ENCODE peak calls at places on chromosomes 2 and 18, in seven cellular contexts. U is effector memory CD8-positive, alpha-beta T cell; Q is Kasumi-1; R is progenitor cell of endocrine pancreas; T is HuH-7.5; Y is stimulated activated CD4-positive, alpha-beta T cell treated with anti-CD3 and anti-CD28 coated beads, Interleukin-15, amount 100 ng/mL, for 1 hour; O is stromal cell of bone marrow. G is an unnamed sample.

GRCh38 chr2:216283038-216283900 is 89.0 kb downstream of the MARCHF4 start:
- DNase-seq in U (no peak), Q (no peak), R (peak), T (peak), Y (no peak), O (no peak), G (no peak)

GRCh38 chr2:178452334-178452733 is 1.2 kb downstream of the PJVK start:
- DNase-seq in U (no peak), Q (no peak), R (no peak), T (no peak), Y (no peak), O (no peak), G (no peak)

GRCh38 chr2:162824319-162824718 is 14.2 kb downstream of the KCNH7 start:
- DNase-seq in U (no peak), Q (no peak), R (no peak), T (no peak), Y (no peak), O (no peak), G (no peak)

GRCh38 chr2:30681022-30681421 is 126.2 kb downstream of the CAPN13 start:
- DNase-seq in U (no peak), Q (no peak), R (no peak), T (no peak), Y (no peak), O (no peak), G (no peak)

GRCh38 chr18:79385326-79385725 is 10.4 kb upstream of the NFATC1 start:
- DNase-seq in U (no peak), Q (no peak), R (no peak), T (no peak), Y (no peak), O (no peak), G (no peak)

GRCh38 chr2:120348134-120349103 is 2.5 kb downstream of the INHBB start:
- DNase-seq in U (no peak), Q (no peak), R (no peak), T (peak), Y (no peak), O (no peak), G (no peak)

GRCh38 chr2:48423376-48423775 is 106.6 kb upstream of the STON1 start:
- DNase-seq in U (no peak), Q (no peak), R (no peak), T (no peak), Y (no peak), O (peak), G (no peak)

GRCh38 chr2:144501118-144501517 is 18.8 kb downstream of the ZEB2 start:
- DNase-seq in U (no peak), Q (no peak), R (no peak), T (no peak), Y (no peak), O (no peak), G (no peak)

GRCh38 chr18:22385718-22386117 is 32.0 kb downstream of the CTAGE1 start:
- DNase-seq in U (no peak), Q (no peak), R (no peak), T (no peak), Y (no peak), O (peak), G (no peak)

GRCh38 chr2:70188460-70188859 is 2.4 kb downstream of the C2orf42 start:
- DNase-seq in U (no peak), Q (no peak), R (no peak), T (peak), Y (no peak), O (no peak), G (no peak)

GRCh38 chr2:208172125-208172524 is 8.7 kb upstream of the CRYGA start:
- DNase-seq in U (no peak), Q (peak), R (no peak), T (no peak), Y (no peak), O (no peak), G (peak)

GRCh38 chr2:43521568-43521967 is 74.3 kb downstream of the THADA start:
- DNase-seq in U (no peak), Q (no peak), R (no peak), T (no peak), Y (no peak), O (no peak), G (no peak)

GRCh38 chr2:241351640-241352031 is 4.4 kb upstream of the FARP2 start:
- DNase-seq in U (no peak), Q (no peak), R (no peak), T (no peak), Y (no peak), O (no peak), G (no peak)

GRCh38 chr2:145043399-145043834 is 523.5 kb upstream of the ZEB2 start:
- DNase-seq in U (no peak), Q (no peak), R (no peak), T (no peak), Y (no peak), O (no peak), G (no peak)

GRCh38 chr2:226915846-226916360 is 80.0 kb downstream of the RHBDD1 start:
- DNase-seq in U (no peak), Q (no peak), R (no peak), T (no peak), Y (no peak), O (no peak), G (no peak)

GRCh38 chr2:104408266-104408665 is 445.6 kb upstream of the POU3F3 start:
- DNase-seq in U (no peak), Q (no peak), R (no peak), T (no peak), Y (no peak), O (no peak), G (no peak)

GRCh38 chr2:29323961-29324360 is 208.7 kb downstream of the CLIP4 start:
- DNase-seq in U (no peak), Q (no peak), R (no peak), T (no peak), Y (no peak), O (no peak), G (no peak)

GRCh38 chr2:199985625-199986207 is 30.3 kb downstream of the MAIP1 start:
- DNase-seq in U (peak), Q (peak), R (peak), T (peak), Y (no peak), O (peak), G (peak)

GRCh38 chr2:105329197-105329554 is 359 bp downstream of the TGFBRAP1 start:
- DNase-seq in U (no peak), Q (peak), R (no peak), T (peak), Y (no peak), O (no peak), G (no peak)

GRCh38 chr2:45169339-45170190 is 160.3 kb upstream of the SIX2 start:
- DNase-seq in U (no peak), Q (no peak), R (peak), T (peak), Y (no peak), O (no peak), G (no peak)

GRCh38 chr18:73683618-73684238 is 463.9 kb downstream of the FBXO15 start:
- DNase-seq in U (no peak), Q (no peak), R (no peak), T (no peak), Y (no peak), O (no peak), G (no peak)

GRCh38 chr2:68009526-68009925 is 53.3 kb downstream of the C1D start:
- DNase-seq in U (no peak), Q (no peak), R (no peak), T (no peak), Y (no peak), O (no peak), G (no peak)

GRCh38 chr2:61640406-61640805 is 102.2 kb upstream of the XPO1 start:
- DNase-seq in U (no peak), Q (no peak), R (no peak), T (no peak), Y (no peak), O (no peak), G (no peak)

GRCh38 chr18:6239716-6240115 is 175.0 kb downstream of the L3MBTL4 start:
- DNase-seq in U (no peak), Q (no peak), R (no peak), T (no peak), Y (no peak), O (no peak), G (no peak)

G was measured in GF-D8.